ENCODE peak calls at places on chromosomes 6 and 20, in seven cellular contexts. One of them, this sample, is unnamed.

GRCh38 chr6:50791900-50792508 is 26.7 kb upstream of the TFAP2B start:
- DNase-seq in cardiac muscle cell: peak; percentile 75
- DNase-seq in tibial nerve: no peak
- DNase-seq in ascending aorta: no peak
- DNase-seq in HCT116: no peak
- DNase-seq in right cardiac atrium: no peak
- DNase-seq in CD8-positive, alpha-beta memory T cell: no peak
- DNase-seq in this sample: peak; percentile 28

GRCh38 chr20:36862857-36863668 is 12.9 kb upstream of the TLDC2 start:
- DNase-seq in cardiac muscle cell: peak; percentile 52
- DNase-seq in tibial nerve: no peak
- DNase-seq in CD8-positive, alpha-beta memory T cell: no peak
- DNase-seq in right cardiac atrium: no peak
- DNase-seq in HCT116: no peak
- DNase-seq in ascending aorta: no peak
- DNase-seq in this sample: no peak

GRCh38 chr6:35096129-35096852 is 44.8 kb downstream of the TCP11 start:
- DNase-seq in CD8-positive, alpha-beta memory T cell: no peak
- DNase-seq in tibial nerve: no peak
- DNase-seq in right cardiac atrium: no peak
- DNase-seq in ascending aorta: no peak
- DNase-seq in cardiac muscle cell: no peak
- DNase-seq in HCT116: peak; percentile 8
- DNase-seq in this sample: peak; percentile 15

GRCh38 chr6:157823523-157824370 is 701 bp downstream of the SNX9 start:
- DNase-seq in ascending aorta: peak; percentile 29
- DNase-seq in right cardiac atrium: peak; percentile 45
- DNase-seq in HCT116: peak; percentile 62
- DNase-seq in CD8-positive, alpha-beta memory T cell: peak; percentile 72
- DNase-seq in cardiac muscle cell: peak; percentile 45
- DNase-seq in tibial nerve: peak; percentile 34
- DNase-seq in this sample: peak; percentile 60

GRCh38 chr20:37276494-37277252 is 12.8 kb upstream of the MANBAL start:
- DNase-seq in CD8-positive, alpha-beta memory T cell: no peak
- DNase-seq in cardiac muscle cell: no peak
- DNase-seq in right cardiac atrium: peak; percentile 53
- DNase-seq in ascending aorta: no peak
- DNase-seq in tibial nerve: no peak
- DNase-seq in HCT116: no peak
- DNase-seq in this sample: no peak

GRCh38 chr6:78832091-78832808 is 35.1 kb upstream of the IRAK1BP1 start:
- DNase-seq in cardiac muscle cell: no peak
- DNase-seq in ascending aorta: no peak
- DNase-seq in HCT116: no peak
- DNase-seq in tibial nerve: no peak
- DNase-seq in CD8-positive, alpha-beta memory T cell: no peak
- DNase-seq in right cardiac atrium: no peak
- DNase-seq in this sample: no peak

GRCh38 chr6:44093750-44094402 is 33.4 kb downstream of the MRPL14 start:
- DNase-seq in cardiac muscle cell: no peak
- DNase-seq in right cardiac atrium: no peak
- DNase-seq in tibial nerve: no peak
- DNase-seq in HCT116: no peak
- DNase-seq in ascending aorta: no peak
- DNase-seq in CD8-positive, alpha-beta memory T cell: no peak
- DNase-seq in this sample: no peak

GRCh38 chr6:133191323-133191722 is 49.8 kb upstream of the EYA4 start:
- DNase-seq in CD8-positive, alpha-beta memory T cell: no peak
- DNase-seq in cardiac muscle cell: no peak
- DNase-seq in right cardiac atrium: no peak
- DNase-seq in tibial nerve: no peak
- DNase-seq in HCT116: no peak
- DNase-seq in ascending aorta: no peak
- DNase-seq in this sample: no peak

GRCh38 chr6:34455831-34456230 is 10.0 kb upstream of the PACSIN1 start:
- DNase-seq in right cardiac atrium: no peak
- DNase-seq in tibial nerve: no peak
- DNase-seq in CD8-positive, alpha-beta memory T cell: no peak
- DNase-seq in HCT116: no peak
- DNase-seq in cardiac muscle cell: no peak
- DNase-seq in ascending aorta: no peak
- DNase-seq in this sample: no peak

GRCh38 chr20:58970146-58970545 is 10.9 kb upstream of the NELFCD start:
- DNase-seq in ascending aorta: no peak
- DNase-seq in CD8-positive, alpha-beta memory T cell: no peak
- DNase-seq in cardiac muscle cell: no peak
- DNase-seq in right cardiac atrium: no peak
- DNase-seq in tibial nerve: no peak
- DNase-seq in HCT116: no peak
- DNase-seq in this sample: no peak

GRCh38 chr6:11080296-11080695 is 13.3 kb upstream of the SMIM13 start:
- DNase-seq in tibial nerve: no peak
- DNase-seq in HCT116: no peak
- DNase-seq in CD8-positive, alpha-beta memory T cell: no peak
- DNase-seq in cardiac muscle cell: no peak
- DNase-seq in right cardiac atrium: no peak
- DNase-seq in ascending aorta: no peak
- DNase-seq in this sample: no peak

GRCh38 chr6:77653817-77654216 is 978 bp downstream of the MEI4 start:
- DNase-seq in cardiac muscle cell: no peak
- DNase-seq in CD8-positive, alpha-beta memory T cell: no peak
- DNase-seq in ascending aorta: no peak
- DNase-seq in tibial nerve: no peak
- DNase-seq in right cardiac atrium: no peak
- DNase-seq in HCT116: no peak
- DNase-seq in this sample: no peak

GRCh38 chr6:160974304-160974771 is 17.2 kb upstream of the MAP3K4 start:
- DNase-seq in right cardiac atrium: peak; percentile 61
- DNase-seq in HCT116: no peak
- DNase-seq in tibial nerve: peak; percentile 60
- DNase-seq in CD8-positive, alpha-beta memory T cell: no peak
- DNase-seq in cardiac muscle cell: peak; percentile 55
- DNase-seq in ascending aorta: no peak
- DNase-seq in this sample: no peak

GRCh38 chr6:26388014-26388413 is 5.1 kb downstream of the BTN2A2 start:
- DNase-seq in ascending aorta: no peak
- DNase-seq in CD8-positive, alpha-beta memory T cell: no peak
- DNase-seq in tibial nerve: no peak
- DNase-seq in cardiac muscle cell: peak; percentile 11
- DNase-seq in right cardiac atrium: no peak
- DNase-seq in HCT116: no peak
- DNase-seq in this sample: no peak

GRCh38 chr20:53216856-53217576 is 244.9 kb downstream of the TSHZ2 start:
- DNase-seq in CD8-positive, alpha-beta memory T cell: peak; percentile 55
- DNase-seq in tibial nerve: peak; percentile 63
- DNase-seq in HCT116: peak; percentile 28
- DNase-seq in cardiac muscle cell: peak; percentile 82
- DNase-seq in ascending aorta: no peak
- DNase-seq in right cardiac atrium: peak; percentile 63
- DNase-seq in this sample: peak; percentile 17

GRCh38 chr6:8828376-8828775 is 393.0 kb upstream of the SLC35B3 start:
- DNase-seq in tibial nerve: no peak
- DNase-seq in CD8-positive, alpha-beta memory T cell: no peak
- DNase-seq in ascending aorta: no peak
- DNase-seq in HCT116: no peak
- DNase-seq in right cardiac atrium: no peak
- DNase-seq in cardiac muscle cell: no peak
- DNase-seq in this sample: no peak

GRCh38 chr6:8830794-8831193 is 395.4 kb upstream of the SLC35B3 start:
- DNase-seq in ascending aorta: no peak
- DNase-seq in HCT116: no peak
- DNase-seq in cardiac muscle cell: no peak
- DNase-seq in right cardiac atrium: no peak
- DNase-seq in tibial nerve: no peak
- DNase-seq in CD8-positive, alpha-beta memory T cell: no peak
- DNase-seq in this sample: no peak

GRCh38 chr6:8829296-8829695 is 394.0 kb upstream of the SLC35B3 start:
- DNase-seq in tibial nerve: no peak
- DNase-seq in ascending aorta: no peak
- DNase-seq in cardiac muscle cell: no peak
- DNase-seq in right cardiac atrium: no peak
- DNase-seq in CD8-positive, alpha-beta memory T cell: no peak
- DNase-seq in HCT116: no peak
- DNase-seq in this sample: no peak

GRCh38 chr6:8837343-8837742 is 402.0 kb upstream of the SLC35B3 start:
- DNase-seq in HCT116: no peak
- DNase-seq in cardiac muscle cell: no peak
- DNase-seq in tibial nerve: no peak
- DNase-seq in CD8-positive, alpha-beta memory T cell: no peak
- DNase-seq in ascending aorta: no peak
- DNase-seq in right cardiac atrium: no peak
- DNase-seq in this sample: no peak

GRCh38 chr6:8831366-8832152 is 396.2 kb upstream of the SLC35B3 start:
- DNase-seq in right cardiac atrium: no peak
- DNase-seq in CD8-positive, alpha-beta memory T cell: no peak
- DNase-seq in HCT116: no peak
- DNase-seq in ascending aorta: no peak
- DNase-seq in tibial nerve: no peak
- DNase-seq in cardiac muscle cell: no peak
- DNase-seq in this sample: no peak
- H3K4me3 ChIP-seq in right cardiac atrium: no peak overlapping the region
- H3K4me3 ChIP-seq in CD8-positive, alpha-beta memory T cell: no peak overlapping the region
- H3K4me3 ChIP-seq in HCT116: no peak overlapping the region
- H3K4me3 ChIP-seq in ascending aorta: no peak overlapping the region
- H3K4me3 ChIP-seq in tibial nerve: no peak overlapping the region
- H3K4me3 ChIP-seq in cardiac muscle cell: no peak overlapping the region
- H3K4me3 ChIP-seq in this sample: no peak overlapping the region

GRCh38 chr6:111753573-111753972 is 119.7 kb downstream of the FYN start:
- DNase-seq in tibial nerve: no peak
- DNase-seq in ascending aorta: no peak
- DNase-seq in HCT116: no peak
- DNase-seq in right cardiac atrium: no peak
- DNase-seq in cardiac muscle cell: no peak
- DNase-seq in CD8-positive, alpha-beta memory T cell: no peak
- DNase-seq in this sample: no peak

GRCh38 chr6:111750753-111751684 is 122.2 kb downstream of the FYN start:
- DNase-seq in ascending aorta: no peak
- DNase-seq in CD8-positive, alpha-beta memory T cell: peak; percentile 82
- DNase-seq in tibial nerve: no peak
- DNase-seq in right cardiac atrium: no peak
- DNase-seq in cardiac muscle cell: no peak
- DNase-seq in HCT116: no peak
- DNase-seq in this sample: no peak

GRCh38 chr6:111750147-111750546 is 123.1 kb downstream of the FYN start:
- DNase-seq in cardiac muscle cell: no peak
- DNase-seq in right cardiac atrium: no peak
- DNase-seq in HCT116: no peak
- DNase-seq in tibial nerve: no peak
- DNase-seq in ascending aorta: no peak
- DNase-seq in CD8-positive, alpha-beta memory T cell: no peak
- DNase-seq in this sample: no peak

GRCh38 chr6:111754423-111754822 is 118.8 kb downstream of the FYN start:
- DNase-seq in ascending aorta: no peak
- DNase-seq in tibial nerve: no peak
- DNase-seq in CD8-positive, alpha-beta memory T cell: no peak
- DNase-seq in right cardiac atrium: no peak
- DNase-seq in cardiac muscle cell: no peak
- DNase-seq in HCT116: no peak
- DNase-seq in this sample: no peak

DNA sequence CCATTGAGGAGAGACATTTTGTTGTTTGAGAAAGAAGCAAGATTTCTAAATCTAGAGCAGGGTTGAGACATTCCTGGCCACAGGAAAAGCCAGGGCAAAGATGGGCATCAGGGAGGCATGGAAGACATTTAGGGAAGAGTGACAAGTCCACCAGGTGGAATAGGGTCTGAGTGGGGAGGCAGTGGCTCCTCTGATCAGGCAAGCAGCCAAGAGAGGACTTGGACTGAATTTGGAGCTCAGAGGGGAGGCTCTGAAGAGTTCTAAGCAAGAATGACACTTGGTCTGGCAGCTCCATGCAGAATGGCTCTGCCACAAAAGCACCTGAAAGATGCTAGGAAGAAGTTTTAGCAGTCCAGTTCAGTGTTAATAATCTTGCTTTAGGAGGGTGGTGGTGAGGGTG is 120.8 kb downstream of the FYN start:
- DNase-seq in ascending aorta: no peak
- DNase-seq in cardiac muscle cell: no peak
- DNase-seq in CD8-positive, alpha-beta memory T cell: no peak
- DNase-seq in HCT116: no peak
- DNase-seq in tibial nerve: no peak
- DNase-seq in right cardiac atrium: no peak
- DNase-seq in this sample: no peak
- H3K4me1 ChIP-seq in ascending aorta: no peaks in the 10 kb centered on the region
- H3K4me1 ChIP-seq in cardiac muscle cell: peaks cover 3% of the 10 kb centered on the region
- H3K4me1 ChIP-seq in CD8-positive, alpha-beta memory T cell: peaks cover 98% of the 10 kb centered on the region
- H3K4me1 ChIP-seq in HCT116: no peaks in the 10 kb centered on the region
- H3K4me1 ChIP-seq in tibial nerve: peaks cover 16% of the 10 kb centered on the region
- H3K4me1 ChIP-seq in right cardiac atrium: peaks cover 13% of the 10 kb centered on the region
- H3K4me1 ChIP-seq in this sample: no peaks in the 10 kb centered on the region

GRCh38 chr6:155219858-155220301 is 43.9 kb upstream of the CLDN20 start:
- DNase-seq in cardiac muscle cell: no peak
- DNase-seq in ascending aorta: no peak
- DNase-seq in right cardiac atrium: peak; percentile 30
- DNase-seq in tibial nerve: no peak
- DNase-seq in HCT116: no peak
- DNase-seq in CD8-positive, alpha-beta memory T cell: no peak
- DNase-seq in this sample: no peak
- H3K4me3 ChIP-seq in cardiac muscle cell: no peak overlapping the region
- H3K4me3 ChIP-seq in ascending aorta: peak overlapping the region; percentile 5
- H3K4me3 ChIP-seq in right cardiac atrium: no peak overlapping the region
- H3K4me3 ChIP-seq in tibial nerve: no peak overlapping the region
- H3K4me3 ChIP-seq in HCT116: no peak overlapping the region
- H3K4me3 ChIP-seq in CD8-positive, alpha-beta memory T cell: no peak overlapping the region
- H3K4me3 ChIP-seq in this sample: no peak overlapping the region

GRCh38 chr6:142331601-142332000 is 29.8 kb downstream of the ADGRG6 start:
- DNase-seq in tibial nerve: no peak
- DNase-seq in CD8-positive, alpha-beta memory T cell: no peak
- DNase-seq in cardiac muscle cell: no peak
- DNase-seq in HCT116: no peak
- DNase-seq in right cardiac atrium: no peak
- DNase-seq in ascending aorta: no peak
- DNase-seq in this sample: no peak
- H3K4me1 ChIP-seq in tibial nerve: peaks cover 3% of the 10 kb centered on the region
- H3K4me1 ChIP-seq in CD8-positive, alpha-beta memory T cell: peaks cover 6% of the 10 kb centered on the region
- H3K4me1 ChIP-seq in cardiac muscle cell: peaks cover 6% of the 10 kb centered on the region
- H3K4me1 ChIP-seq in HCT116: peaks cover 47% of the 10 kb centered on the region
- H3K4me1 ChIP-seq in right cardiac atrium: peaks cover 1% of the 10 kb centered on the region
- H3K4me1 ChIP-seq in ascending aorta: no peaks in the 10 kb centered on the region
- H3K4me1 ChIP-seq in this sample: peaks cover 100% of the 10 kb centered on the region